ENCODE peak calls at places on chromosomes 13 and 19, in ten cellular contexts. K is epithelial cell of esophagus, G is uterus, T is upper lobe of right lung, Z is spleen, X is ovary, V is HFF-Myc, D is tibial artery, S is fibroblast of the aortic adventitia, F is BJ. Y is an unnamed sample.

GRCh38 chr19:3576696-3577443 is 4.1 kb downstream of the HMG20B start:
- DNase-seq in V (no peak), T (no peak), X (peak), F (no peak), Z (no peak), D (peak), G (peak), K (peak), S (peak), Y (no peak)

GRCh38 chr13:40345654-40346372 is 320.6 kb downstream of the FOXO1 start:
- DNase-seq in G (peak), D (no peak), V (no peak), Z (peak), X (no peak), F (no peak), T (no peak), S (no peak), K (no peak), Y (no peak)

GRCh38 chr13:97367016-97367415 is 67.0 kb upstream of the RAP2A start:
- DNase-seq in Z (no peak), G (no peak), V (peak), X (no peak), F (no peak), T (no peak), D (no peak), S (no peak), K (no peak), Y (peak)

GRCh38 chr13:41455725-41456419 is 1.5 kb upstream of the RGCC start:
- DNase-seq in F (no peak), V (no peak), X (no peak), Z (no peak), G (no peak), D (no peak), K (no peak), T (no peak), S (no peak), Y (no peak)

GRCh38 chr13:74325106-74325505 is 190.9 kb upstream of the KLF12 start:
- DNase-seq in V (peak), S (peak), F (no peak), K (peak), D (no peak), T (no peak), X (peak), Z (no peak), G (peak), Y (peak)

GRCh38 chr19:7294571-7295212 is 478 bp upstream of the INSR start:
- DNase-seq in X (peak), S (peak), K (peak), D (peak), G (peak), T (peak), V (peak), Z (peak), F (no peak), Y (peak)

GRCh38 chr13:29162638-29163037 is 342.5 kb downstream of the MTUS2 start:
- DNase-seq in V (no peak), X (no peak), F (no peak), K (no peak), Z (no peak), G (no peak), T (no peak), D (no peak), S (no peak), Y (peak)

GRCh38 chr13:31037874-31038475 is 105.5 kb downstream of the TEX26 start:
- DNase-seq in V (no peak), K (no peak), F (no peak), G (no peak), T (no peak), X (no peak), S (no peak), Z (no peak), D (no peak), Y (no peak)

GRCh38 chr19:53365899-53366493 is 491 bp downstream of the ZNF525 start:
- DNase-seq in Z (peak), X (peak), T (no peak), F (no peak), V (no peak), K (peak), D (no peak), G (no peak), S (no peak), Y (peak)

GRCh38 chr13:30334663-30335386 is 27.5 kb upstream of the KATNAL1 start:
- DNase-seq in F (no peak), G (no peak), V (no peak), K (peak), X (no peak), T (no peak), Z (no peak), D (no peak), S (peak), Y (no peak)

GRCh38 chr13:113458218-113459065 is 5.2 kb upstream of the ADPRHL1 start:
- DNase-seq in X (no peak), V (no peak), S (no peak), Z (no peak), K (no peak), T (peak), D (no peak), F (no peak), G (no peak), Y (no peak)

GRCh38 chr13:112690242-112690943 is 555 bp downstream of the ATP11A start:
- DNase-seq in D (peak), V (no peak), K (peak), T (peak), S (peak), Z (peak), X (peak), F (no peak), G (peak), Y (no peak)

GRCh38 chr19:1290245-1290698 is 4.6 kb downstream of the EFNA2 start:
- DNase-seq in Z (no peak), V (no peak), X (no peak), D (no peak), F (no peak), T (no peak), G (no peak), S (no peak), K (no peak), Y (no peak)

GRCh38 chr13:42894765-42895181 is 97.3 kb downstream of the EPSTI1 start:
- DNase-seq in Z (no peak), K (peak), G (no peak), T (no peak), F (no peak), D (no peak), V (peak), X (peak), S (peak), Y (no peak)

GRCh38 chr19:6692027-6692426 is 22.1 kb upstream of the TNFSF14 start:
- DNase-seq in S (no peak), F (no peak), G (no peak), V (no peak), Z (peak), X (no peak), T (no peak), D (no peak), K (no peak), Y (no peak)

GRCh38 chr13:72061613-72062012 is 194.6 kb upstream of the DACH1 start:
- DNase-seq in X (no peak), T (no peak), Z (no peak), G (no peak), F (no peak), S (no peak), K (no peak), D (no peak), V (no peak), Y (no peak)

GRCh38 chr19:38437917-38438316 is 4.4 kb downstream of the RYR1 start:
- DNase-seq in X (no peak), V (no peak), S (no peak), G (no peak), K (no peak), Z (no peak), D (no peak), F (no peak), T (no peak), Y (no peak)

GRCh38 chr13:111945086-111945485 is 121.9 kb upstream of the SOX1 start:
- DNase-seq in K (no peak), G (no peak), Z (peak), V (no peak), T (peak), D (no peak), X (no peak), F (no peak), S (no peak), Y (no peak)

GRCh38 chr13:51643882-51644281 is 59.6 kb downstream of the WDFY2 start:
- DNase-seq in F (peak), K (peak), D (no peak), T (no peak), G (no peak), V (peak), X (no peak), S (peak), Z (no peak), Y (peak)

GRCh38 chr13:34416833-34417425 is 525.1 kb upstream of the NBEA start:
- DNase-seq in G (peak), V (peak), Z (no peak), D (peak), K (peak), S (peak), X (peak), T (no peak), F (no peak), Y (peak)

GRCh38 chr13:50550151-50550550 is 293.3 kb downstream of the DLEU7 start:
- DNase-seq in Z (no peak), K (no peak), V (no peak), D (no peak), G (no peak), X (no peak), F (no peak), T (no peak), S (no peak), Y (no peak)

GRCh38 chr19:43649514-43649913 is 9.9 kb upstream of the CADM4 start:
- DNase-seq in G (no peak), Z (no peak), V (no peak), X (no peak), D (no peak), T (no peak), F (no peak), K (no peak), S (no peak), Y (no peak)

GRCh38 chr13:104318121-104318520 is 1251.9 kb upstream of the SLC10A2 start:
- DNase-seq in S (peak), D (no peak), Z (no peak), K (peak), F (peak), V (no peak), T (no peak), G (no peak), X (no peak), Y (no peak)

GRCh38 chr19:10069046-10069445 is 17.1 kb upstream of the SHFL start:
- DNase-seq in G (no peak), K (peak), T (no peak), V (no peak), Z (no peak), X (no peak), S (no peak), F (no peak), D (no peak), Y (no peak)

GRCh38 chr13:95677564-95678386 is 836 bp downstream of the DNAJC3 start:
- DNase-seq in V (no peak), F (no peak), T (no peak), X (no peak), K (peak), D (peak), Z (no peak), G (peak), S (peak), Y (peak)

GRCh38 chr13:39364797-39365468 is 238.1 kb downstream of the LHFPL6 start:
- DNase-seq in K (peak), Z (no peak), D (no peak), S (peak), V (peak), X (no peak), F (no peak), G (no peak), T (no peak), Y (peak)

GRCh38 chr19:1609680-1610474 is 4.6 kb upstream of the UQCR11 start:
- DNase-seq in Z (no peak), D (no peak), K (no peak), F (no peak), X (no peak), S (no peak), G (no peak), T (no peak), V (no peak), Y (no peak)

GRCh38 chr13:113545455-113545930 is 39.1 kb upstream of the TFDP1 start:
- DNase-seq in F (peak), K (peak), T (peak), D (peak), V (peak), S (peak), X (no peak), G (no peak), Z (peak), Y (peak)

GRCh38 chr19:17420267-17420924 is 549 bp downstream of the MVB12A start:
- DNase-seq in G (peak), T (peak), X (peak), Z (peak), D (peak), F (no peak), S (peak), K (peak), V (no peak), Y (no peak)

GRCh38 chr13:20191902-20192469 is 752 bp downstream of the GJB2 start:
- DNase-seq in F (no peak), D (no peak), S (peak), T (no peak), G (no peak), V (no peak), X (no peak), Z (no peak), K (peak), Y (no peak)

GRCh38 chr19:39126312-39126561 is 651 bp downstream of the PAK4 start:
- DNase-seq in G (no peak), V (no peak), X (no peak), S (no peak), D (no peak), K (no peak), F (no peak), Z (no peak), T (no peak), Y (no peak)

DNA sequence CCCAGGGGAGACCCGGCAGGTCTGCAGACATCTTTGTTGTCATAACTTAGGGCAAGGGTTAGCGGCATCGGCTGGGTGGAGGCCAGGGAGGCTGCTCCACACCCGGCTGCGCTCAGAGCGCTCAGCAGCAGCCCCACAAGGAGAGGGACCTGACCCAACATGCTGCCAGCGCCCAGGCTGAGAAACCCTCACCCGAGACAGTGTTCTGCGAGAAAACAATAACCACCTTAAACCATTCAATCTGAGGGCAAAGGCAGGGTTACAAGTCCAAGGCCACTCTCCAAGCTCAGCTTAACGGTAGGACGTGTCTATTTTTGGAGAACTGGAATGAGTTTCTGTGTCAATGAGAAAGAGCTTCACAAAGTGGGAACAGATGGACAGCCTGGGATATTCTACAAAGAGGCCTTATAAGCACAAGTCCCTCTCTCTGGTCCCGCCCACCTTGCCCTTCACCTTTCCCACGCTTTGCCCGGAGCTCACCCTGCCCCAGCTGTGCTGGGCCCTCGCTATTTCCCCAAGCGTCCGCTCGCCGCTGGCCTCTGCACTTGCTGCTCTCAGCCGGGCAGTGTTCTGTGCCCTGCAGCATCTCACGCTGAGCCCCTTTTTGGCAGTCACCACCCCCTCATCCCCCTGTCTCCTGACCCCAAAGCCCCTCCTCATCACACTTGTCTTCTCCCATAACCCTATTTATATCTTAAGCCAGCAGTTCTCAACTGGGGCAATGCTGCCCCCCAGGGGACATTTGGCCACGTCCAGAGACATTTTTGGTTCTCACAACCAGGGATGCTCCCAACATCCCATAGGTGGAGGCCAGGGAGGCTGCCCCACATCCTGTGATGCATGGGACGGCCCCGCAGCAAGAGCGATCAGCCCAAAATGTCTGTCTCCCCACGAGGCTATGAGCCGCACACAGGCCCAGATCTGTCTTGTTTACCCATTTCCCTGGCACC is 17.6 kb downstream of the PPP1R12C start:
- DNase-seq in X (no peak), F (no peak), S (no peak), D (no peak), Z (no peak), G (no peak), K (no peak), T (no peak), V (no peak), Y (no peak)
- TF ChIP-seq CTCF in X (no peak), F (peak), S (no peak), D (no peak), Z (no peak), G (no peak), K (no peak), T (peak), V (peak), Y (peak)

DNA sequence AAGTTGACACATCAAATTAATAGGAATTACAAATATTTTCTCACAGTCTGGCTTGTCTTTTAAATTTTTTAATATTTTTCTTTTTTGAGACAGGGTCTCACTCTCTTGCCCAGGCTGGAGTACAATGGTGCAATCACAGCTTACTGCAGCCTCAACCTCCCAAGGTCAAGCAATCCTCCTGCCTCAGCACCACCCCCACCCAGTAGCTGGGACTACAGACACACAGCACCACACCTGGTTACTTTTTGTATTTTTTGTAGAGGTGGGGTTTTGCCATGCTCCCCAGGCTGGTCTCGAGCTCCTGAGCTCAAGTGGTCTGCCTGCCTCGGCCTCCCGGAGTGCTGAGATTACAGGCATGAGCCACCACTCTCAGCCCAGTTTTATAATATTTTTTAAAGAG is 72.0 kb downstream of the SPATA13 start:
- DNase-seq in D (no peak), V (no peak), F (no peak), X (no peak), Z (no peak), K (no peak), G (no peak), S (no peak), T (no peak), Y (no peak)
- TF ChIP-seq CTCF in D (no peak), V (no peak), F (no peak), X (no peak), Z (no peak), K (no peak), G (no peak), S (no peak), T (no peak), Y (peak)

DNA sequence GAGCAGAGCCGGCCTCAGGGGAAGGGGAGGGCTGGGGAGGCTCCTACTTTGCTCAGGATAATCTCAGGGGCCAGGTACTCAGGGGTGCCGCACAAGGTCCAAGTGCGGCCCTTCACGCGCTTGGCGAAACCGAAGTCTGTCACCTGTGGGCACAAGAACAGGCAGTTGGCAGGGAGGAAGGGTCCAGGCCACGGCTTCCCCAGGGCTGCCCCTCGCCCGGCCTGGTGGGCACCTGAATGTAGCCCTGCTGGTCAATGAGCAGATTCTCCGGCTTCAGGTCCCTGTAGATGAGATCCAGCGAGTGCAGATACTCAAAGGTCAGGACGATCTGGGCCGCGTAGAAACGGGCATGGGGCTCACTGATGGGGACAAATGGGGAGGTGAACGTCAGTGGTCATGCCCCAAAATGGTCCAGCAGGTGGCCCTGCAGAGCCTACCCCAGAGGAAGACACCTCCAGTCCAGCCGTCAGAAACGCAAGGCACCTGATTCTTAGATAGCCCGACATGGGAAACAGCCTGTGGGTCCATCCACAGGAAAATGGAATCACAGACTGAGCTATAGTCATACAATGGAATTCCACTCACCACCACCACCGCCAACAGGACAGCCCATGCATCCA is 7.1 kb upstream of the SAMD1 start:
- DNase-seq in K (no peak), Z (no peak), G (no peak), D (no peak), S (no peak), X (no peak), F (no peak), V (no peak), T (no peak), Y (no peak)
- TF ChIP-seq CTCF in K (no peak), Z (no peak), G (no peak), D (peak), S (peak), X (no peak), F (no peak), V (peak), T (peak), Y (peak)

GRCh38 chr19:29529646-29530548 is 4.1 kb downstream of the VSTM2B start:
- DNase-seq in Z (peak), V (no peak), T (peak), X (no peak), D (no peak), K (no peak), F (no peak), S (no peak), G (no peak), Y (no peak)
- TF ChIP-seq CTCF in Z (no peak), V (no peak), T (no peak), X (no peak), D (no peak), K (no peak), F (no peak), S (no peak), G (no peak), Y (no peak)

GRCh38 chr19:49718511-49718910 is 27.6 kb downstream of the CPT1C start:
- DNase-seq in D (no peak), X (no peak), Z (no peak), K (no peak), S (peak), F (no peak), G (no peak), T (no peak), V (no peak), Y (no peak)

GRCh38 chr19:49712397-49712859 is 21.5 kb downstream of the CPT1C start:
- DNase-seq in V (peak), T (no peak), K (peak), G (peak), X (peak), S (peak), F (peak), Z (no peak), D (no peak), Y (peak)

GRCh38 chr19:49713236-49713845 is 22.4 kb downstream of the CPT1C start:
- DNase-seq in G (no peak), T (no peak), K (peak), S (no peak), X (no peak), F (no peak), Z (no peak), D (no peak), V (no peak), Y (no peak)

GRCh38 chr19:49718991-49719390 is 28.1 kb downstream of the CPT1C start:
- DNase-seq in X (no peak), G (no peak), Z (no peak), T (no peak), F (no peak), S (no peak), D (no peak), K (no peak), V (no peak), Y (no peak)

GRCh38 chr19:49716154-49716553 is 25.2 kb downstream of the CPT1C start:
- DNase-seq in T (no peak), D (no peak), S (no peak), Z (no peak), F (no peak), K (no peak), G (no peak), V (no peak), X (no peak), Y (no peak)
- TF ChIP-seq CTCF in T (no peak), D (no peak), S (no peak), Z (no peak), F (no peak), K (no peak), G (no peak), V (no peak), X (no peak), Y (no peak)

DNA sequence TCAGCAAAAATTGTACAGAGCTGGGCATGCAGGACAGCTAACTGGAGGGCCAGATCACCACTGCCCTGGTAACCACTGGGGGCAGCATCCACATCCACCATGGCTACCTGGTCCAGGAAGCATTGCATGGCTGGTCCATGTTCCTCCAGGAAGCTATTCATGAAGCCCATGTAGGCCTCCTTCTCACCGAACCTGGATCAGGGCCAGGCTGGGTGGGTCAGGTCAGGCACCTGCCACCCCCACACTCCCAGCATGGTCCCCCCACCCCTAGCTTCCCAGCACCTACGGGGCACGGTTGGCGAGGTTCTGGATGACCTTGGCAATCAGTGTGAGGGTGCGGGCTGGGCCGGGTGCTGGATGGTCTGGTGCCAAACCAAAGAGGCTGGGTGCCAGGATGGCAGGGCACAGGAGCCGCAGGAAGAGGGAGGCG is 4.6 kb upstream of the WIZ start:
- DNase-seq in K (no peak), S (no peak), Z (no peak), V (no peak), G (no peak), F (no peak), X (peak), D (no peak), T (no peak), Y (no peak)
- TF ChIP-seq CTCF in K (peak), S (peak), Z (no peak), V (peak), G (no peak), F (peak), X (no peak), D (no peak), T (no peak), Y (peak)